ENCODE peak calls at places on chromosome 4, in seven cellular contexts. C is NAMALWA; P is activated CD4-positive, alpha-beta T cell treated with anti-CD3 and anti-CD28 coated beads, Interleukin-2, amount 10 ng/mL, durations not matched to agents 7 days and 5 days; W is nephron progenitor cell; H is frontal cortex; D is dorsolateral prefrontal cortex; F is transverse colon. T is an unnamed sample.

GRCh38 chr4:46994007-46994405 is 625 bp upstream of the GABRA4 start:
- DNase-seq in W (peak), P (no peak), C (no peak), H (no peak), F (no peak), D (peak), T (peak)

GRCh38 chr4:145154573-145154972 is 25.8 kb downstream of the OTUD4 start:
- DNase-seq in C (peak), P (no peak), H (no peak), F (no peak), D (no peak), W (peak), T (no peak)

GRCh38 chr4:113636438-113636818 is 125.1 kb downstream of the CAMK2D start:
- DNase-seq in D (no peak), W (no peak), H (no peak), C (peak), P (peak), F (no peak), T (no peak)

GRCh38 chr4:185792384-185793146 is 19.4 kb downstream of the SORBS2 start:
- DNase-seq in W (no peak), F (no peak), P (no peak), D (no peak), H (no peak), C (no peak), T (no peak)

GRCh38 chr4:86497131-86497530 is 97.0 kb upstream of the PTPN13 start:
- DNase-seq in H (no peak), P (no peak), D (no peak), W (no peak), F (no peak), C (no peak), T (no peak)

GRCh38 chr4:85142451-85142850 is 176.0 kb upstream of the WDFY3 start:
- DNase-seq in F (no peak), H (no peak), W (no peak), D (no peak), C (no peak), P (no peak), T (no peak)

GRCh38 chr4:103019319-103020124 is at the start of gene SLC9B1:
- DNase-seq in W (peak), D (peak), C (peak), H (peak), P (peak), F (peak), T (peak)

GRCh38 chr4:165784672-165785071 is 88.4 kb upstream of the TLL1 start:
- DNase-seq in P (no peak), H (no peak), W (no peak), F (no peak), C (no peak), D (no peak), T (no peak)

GRCh38 chr4:108646706-108647105 is 3.7 kb upstream of the OSTC start:
- DNase-seq in H (no peak), D (no peak), W (no peak), P (no peak), C (no peak), F (no peak), T (no peak)

GRCh38 chr4:11632488-11632887 is 203.8 kb upstream of the HS3ST1 start:
- DNase-seq in F (no peak), W (no peak), D (no peak), P (no peak), C (no peak), H (no peak), T (no peak)

GRCh38 chr4:7909966-7910720 is 29.5 kb downstream of the AFAP1 start:
- DNase-seq in P (no peak), F (no peak), C (no peak), D (no peak), W (no peak), H (no peak), T (no peak)

GRCh38 chr4:159271857-159272256 is 169.0 kb downstream of the RAPGEF2 start:
- DNase-seq in W (no peak), P (no peak), F (no peak), D (no peak), H (no peak), C (no peak), T (no peak)

GRCh38 chr4:15118281-15118680 is 116.0 kb downstream of the CPEB2 start:
- DNase-seq in C (no peak), F (no peak), W (no peak), D (no peak), P (no peak), H (no peak), T (no peak)

GRCh38 chr4:23945521-23946017 is 55.7 kb upstream of the PPARGC1A start:
- DNase-seq in C (peak), W (no peak), D (no peak), H (no peak), P (no peak), F (peak), T (no peak)

GRCh38 chr4:115249808-115250207 is 136.4 kb upstream of the NDST4 start:
- DNase-seq in W (no peak), D (no peak), C (no peak), F (no peak), H (no peak), P (no peak), T (no peak)

GRCh38 chr4:3817561-3817960 is 51.4 kb downstream of the ADRA2C start:
- DNase-seq in C (no peak), P (no peak), D (no peak), H (no peak), W (no peak), F (no peak), T (no peak)

GRCh38 chr4:102819588-102820365 is 7.6 kb downstream of the UBE2D3 start:
- DNase-seq in D (no peak), W (no peak), C (no peak), H (no peak), P (peak), F (no peak), T (no peak)

GRCh38 chr4:137644201-137644600 is 111.9 kb upstream of the PCDH18 start:
- DNase-seq in H (no peak), C (no peak), P (no peak), F (no peak), D (no peak), W (no peak), T (no peak)

GRCh38 chr4:48967626-48968025 is 18.4 kb upstream of the CWH43 start:
- DNase-seq in H (no peak), D (no peak), W (no peak), F (no peak), C (no peak), P (no peak), T (no peak)

GRCh38 chr4:13911256-13911655 is 283.7 kb upstream of the BOD1L1 start:
- DNase-seq in F (no peak), D (no peak), W (no peak), P (no peak), C (no peak), H (no peak), T (no peak)

GRCh38 chr4:20883231-20883630 is 183.0 kb downstream of the PACRGL start:
- DNase-seq in F (no peak), W (no peak), D (no peak), P (no peak), H (no peak), C (no peak), T (no peak)

GRCh38 chr4:133866328-133866699 is 335.3 kb downstream of the PABPC4L start:
- DNase-seq in H (no peak), W (no peak), P (no peak), D (no peak), F (no peak), C (no peak), T (no peak)

GRCh38 chr4:152674359-152674758 is 5.4 kb downstream of the TMEM154 start:
- DNase-seq in F (no peak), P (no peak), W (no peak), H (no peak), D (no peak), C (no peak), T (no peak)

GRCh38 chr4:25590171-25590570 is 65.5 kb upstream of the SLC34A2 start:
- DNase-seq in P (no peak), C (no peak), D (no peak), F (no peak), H (no peak), W (no peak), T (no peak)

GRCh38 chr4:141705747-141706377 is 69.5 kb downstream of the IL15 start:
- DNase-seq in C (no peak), F (no peak), H (no peak), D (no peak), P (no peak), W (no peak), T (no peak)

GRCh38 chr4:128525387-128525786 is 237.8 kb upstream of the PGRMC2 start:
- DNase-seq in C (no peak), F (no peak), D (no peak), H (no peak), W (no peak), P (no peak), T (no peak)

GRCh38 chr4:68874507-68874906 is 58.7 kb downstream of the UGT2B10 start:
- DNase-seq in C (no peak), D (no peak), F (no peak), W (no peak), P (no peak), H (no peak), T (no peak)

GRCh38 chr4:1170156-1170804 is 2.1 kb downstream of the SPON2 start:
- DNase-seq in C (no peak), H (no peak), W (no peak), P (no peak), F (no peak), D (no peak), T (no peak)

GRCh38 chr4:37324526-37324925 is 80.0 kb downstream of the NWD2 start:
- DNase-seq in H (no peak), F (no peak), D (peak), P (no peak), W (no peak), C (no peak), T (no peak)

GRCh38 chr4:172698256-172698655 is 470.4 kb upstream of the GALNT7 start:
- DNase-seq in H (no peak), W (no peak), P (no peak), F (no peak), C (no peak), D (no peak), T (no peak)

GRCh38 chr4:177583000-177583399 is 140.8 kb upstream of the AGA start:
- DNase-seq in H (no peak), W (no peak), C (no peak), P (no peak), F (no peak), D (no peak), T (no peak)

GRCh38 chr4:80091184-80091583 is 18.2 kb upstream of the ANTXR2 start:
- DNase-seq in H (no peak), C (no peak), F (no peak), P (no peak), D (no peak), W (no peak), T (no peak)

GRCh38 chr4:98939892-98940298 is 11.0 kb upstream of the EIF4E start:
- DNase-seq in F (no peak), H (no peak), P (peak), C (peak), W (peak), D (no peak), T (no peak)

GRCh38 chr4:118911162-118911791 is 22.6 kb downstream of the SYNPO2 start:
- DNase-seq in F (no peak), D (no peak), W (no peak), C (no peak), P (no peak), H (no peak), T (no peak)

GRCh38 chr4:14301993-14302392 is 674.5 kb upstream of the BOD1L1 start:
- DNase-seq in F (no peak), D (no peak), P (no peak), W (no peak), C (no peak), H (no peak), T (no peak)

GRCh38 chr4:92307156-92307555 is 3.4 kb downstream of the GRID2 start:
- DNase-seq in D (no peak), C (no peak), H (no peak), W (no peak), P (no peak), F (no peak), T (no peak)

GRCh38 chr4:107117726-107118125 is 81.6 kb upstream of the DKK2 start:
- DNase-seq in D (no peak), W (no peak), F (no peak), P (no peak), C (no peak), H (no peak), T (no peak)

GRCh38 chr4:107380836-107381438 is 339.1 kb downstream of the PAPSS1 start:
- DNase-seq in C (no peak), W (no peak), F (no peak), D (no peak), H (no peak), P (no peak), T (no peak)

GRCh38 chr4:159016527-159017137 is 86.2 kb upstream of the RAPGEF2 start:
- DNase-seq in D (no peak), H (no peak), C (peak), P (no peak), F (peak), W (peak), T (peak)